ENCODE peak calls at places on chromosomes 12 and 14, in seven cellular contexts. B is stimulated activated CD8-positive, alpha-beta memory T cell treated with anti-CD3 and anti-CD28 coated beads, Interleukin-2, amount 100 ng/mL, for 48 hours; D is mesothelial cell of epicardium; A is Caki2; M is stimulated activated CD4-positive, alpha-beta T cell treated with anti-CD3 and anti-CD28 coated beads, Interleukin-1b, Interleukin-23, amount 100 ng/mL, for 24 hours; K is MCF 10A; H is EH. C is an unnamed sample.

GRCh38 chr14:77026166-77026929 is 2.2 kb downstream of the IRF2BPL start:
- DNase-seq in K (peak; percentile 52), H (peak; percentile 52), B (no peak), D (no peak), A (peak; percentile 63), M (no peak), C (peak; percentile 39)

GRCh38 chr14:58281969-58282368 is 16.4 kb upstream of the ARID4A start:
- DNase-seq in B (no peak), M (no peak), K (no peak), H (no peak), D (no peak), A (peak; percentile 83), C (no peak)

GRCh38 chr14:66046035-66046434 is 440.1 kb upstream of the CCDC196 start:
- DNase-seq in A (no peak), K (no peak), D (no peak), H (no peak), B (no peak), M (no peak), C (no peak)

GRCh38 chr14:49966304-49966809 is 73.5 kb downstream of the ARF6 start:
- DNase-seq in K (no peak), B (no peak), A (peak; percentile 90), D (no peak), M (no peak), H (peak; percentile 48), C (no peak)

GRCh38 chr14:104290756-104291122 is 152.4 kb downstream of the KIF26A start:
- DNase-seq in M (no peak), D (peak; percentile 5), K (no peak), B (no peak), H (no peak), A (no peak), C (no peak)

GRCh38 chr14:94009767-94010166 is 12.7 kb downstream of the CCDC197 start:
- DNase-seq in K (peak; percentile 61), A (peak; percentile 37), M (no peak), D (no peak), B (no peak), H (peak; percentile 16), C (peak; percentile 83)

GRCh38 chr12:76595056-76595455 is 35.5 kb upstream of the OSBPL8 start:
- DNase-seq in K (no peak), M (no peak), D (no peak), H (peak; percentile 8), B (no peak), A (no peak), C (peak; percentile 31)

GRCh38 chr12:1851126-1851791 is 30.9 kb downstream of the LRTM2 start:
- DNase-seq in H (peak; percentile 65), B (no peak), K (peak; percentile 89), D (no peak), M (no peak), A (no peak), C (peak; percentile 91)

C was measured in astrocyte.